ENCODE peak calls at places on chromosomes 2 and 18, in four cellular contexts. One of them, this sample, is unnamed.
A peak's percentile ranks its signal among the peaks of the same experiment; 100 is the strongest.

GRCh38 chr2:111202266-111203040 is 81.7 kb downstream of the BCL2L11 start:
- DNase-seq in GM12878: no peak
- DNase-seq in transverse colon: no peak
- DNase-seq in HepG2: no peak
- DNase-seq in this sample: no peak

GRCh38 chr2:139742216-139743172 is 962.3 kb upstream of the NXPH2 start:
- DNase-seq in GM12878: no peak
- DNase-seq in transverse colon: no peak
- DNase-seq in HepG2: no peak
- DNase-seq in this sample: no peak

GRCh38 chr2:168697668-168698121 is 104.7 kb upstream of the NOSTRIN start:
- DNase-seq in GM12878: no peak
- DNase-seq in transverse colon: peak; percentile 72
- DNase-seq in HepG2: no peak
- DNase-seq in this sample: no peak

GRCh38 chr2:113126845-113127645 is at the start of gene IL1RN:
- DNase-seq in GM12878: no peak
- DNase-seq in transverse colon: no peak
- DNase-seq in HepG2: peak; percentile 97
- DNase-seq in this sample: no peak

GRCh38 chr2:9285385-9285784 is 78.8 kb downstream of the ASAP2 start:
- DNase-seq in GM12878: no peak
- DNase-seq in transverse colon: no peak
- DNase-seq in HepG2: no peak
- DNase-seq in this sample: no peak

GRCh38 chr2:217710218-217710565 is 292.6 kb downstream of the TNS1 start:
- DNase-seq in GM12878: no peak
- DNase-seq in transverse colon: no peak
- DNase-seq in HepG2: no peak
- DNase-seq in this sample: no peak

GRCh38 chr2:40101076-40101688 is 322.1 kb upstream of the THUMPD2 start:
- DNase-seq in GM12878: no peak
- DNase-seq in transverse colon: no peak
- DNase-seq in HepG2: no peak
- DNase-seq in this sample: no peak

GRCh38 chr2:60957643-60958042 is 59.9 kb upstream of the PEX13 start:
- DNase-seq in GM12878: no peak
- DNase-seq in transverse colon: peak; percentile 78
- DNase-seq in HepG2: no peak
- DNase-seq in this sample: no peak

GRCh38 chr18:61681065-61681464 is 211.7 kb downstream of the RNF152 start:
- DNase-seq in GM12878: no peak
- DNase-seq in transverse colon: no peak
- DNase-seq in HepG2: no peak
- DNase-seq in this sample: no peak

GRCh38 chr2:37625781-37626548 is 45.5 kb downstream of the CDC42EP3 start:
- DNase-seq in GM12878: peak; percentile 82
- DNase-seq in transverse colon: peak; percentile 45
- DNase-seq in HepG2: no peak
- DNase-seq in this sample: no peak

GRCh38 chr18:59264136-59264571 is 9.1 kb downstream of the RAX start:
- DNase-seq in GM12878: no peak
- DNase-seq in transverse colon: no peak
- DNase-seq in HepG2: no peak
- DNase-seq in this sample: no peak

GRCh38 chr18:50161806-50162205 is 33.1 kb downstream of the MYO5B start:
- DNase-seq in GM12878: no peak
- DNase-seq in transverse colon: peak; percentile 26
- DNase-seq in HepG2: no peak
- DNase-seq in this sample: no peak

GRCh38 chr2:150486539-150487484 is 655 bp downstream of the RND3 start:
- DNase-seq in GM12878: no peak
- DNase-seq in transverse colon: peak; percentile 54
- DNase-seq in HepG2: no peak
- DNase-seq in this sample: peak; percentile 51

GRCh38 chr2:72934683-72935610 is 17.6 kb downstream of the EMX1 start:
- DNase-seq in GM12878: no peak
- DNase-seq in transverse colon: peak; percentile 43
- DNase-seq in HepG2: peak; percentile 73
- DNase-seq in this sample: no peak

GRCh38 chr2:190202604-190203003 is 117.0 kb downstream of the HIBCH start:
- DNase-seq in GM12878: no peak
- DNase-seq in transverse colon: no peak
- DNase-seq in HepG2: peak; percentile 20
- DNase-seq in this sample: no peak

GRCh38 chr2:161873689-161874088 is 200.3 kb downstream of the DPP4 start:
- DNase-seq in GM12878: no peak
- DNase-seq in transverse colon: no peak
- DNase-seq in HepG2: no peak
- DNase-seq in this sample: no peak

GRCh38 chr18:60500960-60501359 is 128.4 kb upstream of the MC4R start:
- DNase-seq in GM12878: no peak
- DNase-seq in transverse colon: no peak
- DNase-seq in HepG2: no peak
- DNase-seq in this sample: no peak

GRCh38 chr2:230714122-230714453 is 1.4 kb downstream of the CAB39 start:
- DNase-seq in GM12878: no peak
- DNase-seq in transverse colon: peak; percentile 20
- DNase-seq in HepG2: peak; percentile 72
- DNase-seq in this sample: no peak

GRCh38 chr18:80179857-80180558 is 67.3 kb downstream of the PARD6G start:
- DNase-seq in GM12878: no peak
- DNase-seq in transverse colon: peak; percentile 14
- DNase-seq in HepG2: no peak
- DNase-seq in this sample: peak; percentile 23

GRCh38 chr2:205763708-205764501 is 81.6 kb downstream of the NRP2 start:
- DNase-seq in GM12878: no peak
- DNase-seq in transverse colon: peak; percentile 72
- DNase-seq in HepG2: no peak
- DNase-seq in this sample: no peak

GRCh38 chr2:194610297-194610696 is 1046.7 kb upstream of the SLC39A10 start:
- DNase-seq in GM12878: no peak
- DNase-seq in transverse colon: no peak
- DNase-seq in HepG2: no peak
- DNase-seq in this sample: no peak

GRCh38 chr2:101431486-101431885 is 43.4 kb downstream of the RFX8 start:
- DNase-seq in GM12878: no peak
- DNase-seq in transverse colon: no peak
- DNase-seq in HepG2: no peak
- DNase-seq in this sample: no peak

GRCh38 chr2:63399171-63399570 is 189.1 kb downstream of the WDPCP start:
- DNase-seq in GM12878: no peak
- DNase-seq in transverse colon: no peak
- DNase-seq in HepG2: no peak
- DNase-seq in this sample: no peak

GRCh38 chr2:3483986-3484960 is 35.1 kb downstream of the ADI1 start:
- DNase-seq in GM12878: no peak
- DNase-seq in transverse colon: no peak
- DNase-seq in HepG2: no peak
- DNase-seq in this sample: no peak

GRCh38 chr2:225893151-225893550 is 493.6 kb downstream of the NYAP2 start:
- DNase-seq in GM12878: no peak
- DNase-seq in transverse colon: no peak
- DNase-seq in HepG2: peak; percentile 18
- DNase-seq in this sample: no peak

GRCh38 chr2:107712857-107713256 is 113.8 kb upstream of the RGPD4 start:
- DNase-seq in GM12878: no peak
- DNase-seq in transverse colon: no peak
- DNase-seq in HepG2: no peak
- DNase-seq in this sample: no peak

GRCh38 chr2:152396763-152397162 is 61.8 kb downstream of the FMNL2 start:
- DNase-seq in GM12878: no peak
- DNase-seq in transverse colon: no peak
- DNase-seq in HepG2: no peak
- DNase-seq in this sample: no peak

GRCh38 chr2:119028327-119029174 is 86.6 kb downstream of the MARCO start:
- DNase-seq in GM12878: no peak
- DNase-seq in transverse colon: peak; percentile 18
- DNase-seq in HepG2: peak; percentile 45
- DNase-seq in this sample: peak; percentile 24

GRCh38 chr2:57677296-57677695 is 369.3 kb upstream of the VRK2 start:
- DNase-seq in GM12878: no peak
- DNase-seq in transverse colon: no peak
- DNase-seq in HepG2: no peak
- DNase-seq in this sample: no peak

GRCh38 chr2:39597309-39597708 is 68.4 kb upstream of the TMEM178A start:
- DNase-seq in GM12878: no peak
- DNase-seq in transverse colon: no peak
- DNase-seq in HepG2: no peak
- DNase-seq in this sample: no peak

GRCh38 chr2:86039178-86039962 is 66.3 kb downstream of the POLR1A start:
- DNase-seq in GM12878: no peak
- DNase-seq in transverse colon: no peak
- DNase-seq in HepG2: no peak
- DNase-seq in this sample: no peak

GRCh38 chr2:102080451-102081054 is 62.0 kb upstream of the IL1R1 start:
- DNase-seq in GM12878: no peak
- DNase-seq in transverse colon: no peak
- DNase-seq in HepG2: no peak
- DNase-seq in this sample: no peak

GRCh38 chr2:19577668-19578067 is 219.2 kb upstream of the OSR1 start:
- DNase-seq in GM12878: no peak
- DNase-seq in transverse colon: no peak
- DNase-seq in HepG2: no peak
- DNase-seq in this sample: no peak

GRCh38 chr2:230202430-230203109 is 17.2 kb downstream of the SP110 start:
- DNase-seq in GM12878: peak; percentile 60
- DNase-seq in transverse colon: no peak
- DNase-seq in HepG2: no peak
- DNase-seq in this sample: no peak

GRCh38 chr2:42792087-42792582 is 248 bp downstream of the HAAO start:
- DNase-seq in GM12878: no peak
- DNase-seq in transverse colon: no peak
- DNase-seq in HepG2: no peak
- DNase-seq in this sample: peak; percentile 21

GRCh38 chr2:42793314-42794270 is 1.2 kb upstream of the HAAO start:
- DNase-seq in GM12878: no peak
- DNase-seq in transverse colon: no peak
- DNase-seq in HepG2: no peak
- DNase-seq in this sample: peak; percentile 22

GRCh38 chr2:42791606-42792005 is 777 bp downstream of the HAAO start:
- DNase-seq in GM12878: no peak
- DNase-seq in transverse colon: no peak
- DNase-seq in HepG2: no peak
- DNase-seq in this sample: no peak

GRCh38 chr2:42794271-42795046 is 2.1 kb upstream of the HAAO start:
- DNase-seq in GM12878: no peak
- DNase-seq in transverse colon: peak; percentile 34
- DNase-seq in HepG2: peak; percentile 86
- DNase-seq in this sample: no peak

DNA sequence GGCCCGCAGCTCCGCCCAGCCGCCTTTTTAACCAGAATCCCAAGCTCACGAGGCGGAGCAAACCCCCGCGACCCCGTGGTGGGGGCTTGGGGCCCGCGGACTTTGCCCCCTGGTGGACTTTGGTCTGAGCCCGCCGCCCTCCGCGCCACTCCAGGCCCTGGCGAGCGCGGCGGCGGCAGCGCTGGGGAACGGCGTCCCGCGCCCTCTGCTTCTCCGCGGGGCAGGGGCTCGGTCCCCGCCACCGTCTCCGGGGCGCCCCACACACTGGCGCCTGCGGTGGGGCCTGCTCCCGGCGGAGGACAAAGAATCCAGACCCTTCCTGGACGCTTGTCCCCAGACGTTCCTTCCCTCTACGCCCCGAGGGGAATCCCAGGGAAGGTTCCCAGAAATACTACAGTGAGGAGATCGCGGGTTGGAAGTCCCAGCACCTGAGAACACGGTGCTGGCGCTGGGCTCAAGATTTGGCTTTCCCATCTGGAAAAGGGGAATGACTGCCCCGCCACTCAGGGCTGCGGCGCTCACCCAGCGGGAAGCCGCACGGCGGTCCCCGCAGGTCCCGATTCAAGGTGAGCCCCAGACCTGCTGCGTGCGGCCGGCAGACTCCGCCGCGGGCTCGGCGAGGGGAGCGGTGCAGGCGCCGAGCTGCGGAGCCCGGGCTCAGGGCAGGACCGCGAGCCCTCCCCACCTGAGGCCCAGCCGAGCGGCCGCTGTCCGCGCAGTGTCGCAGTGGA is at the start of gene HAAO:
- DNase-seq in GM12878: no peak
- DNase-seq in transverse colon: peak; percentile 51
- DNase-seq in HepG2: peak; percentile 91
- DNase-seq in this sample: no peak
- H3K27ac ChIP-seq in GM12878: peak within 1 kb of the TSS; percentile 99
- H3K27ac ChIP-seq in transverse colon: peak within 1 kb of the TSS; percentile 88
- H3K27ac ChIP-seq in HepG2: peak within 1 kb of the TSS; percentile 95
- H3K27ac ChIP-seq in this sample: peak within 1 kb of the TSS; percentile 95

GRCh38 chr2:127088706-127089105 is 18.2 kb downstream of the BIN1 start:
- DNase-seq in GM12878: no peak
- DNase-seq in transverse colon: no peak
- DNase-seq in HepG2: no peak
- DNase-seq in this sample: no peak

GRCh38 chr2:127089466-127090235 is 17.3 kb downstream of the BIN1 start:
- DNase-seq in GM12878: no peak
- DNase-seq in transverse colon: no peak
- DNase-seq in HepG2: no peak
- DNase-seq in this sample: no peak

GRCh38 chr2:127091886-127092285 is 15.1 kb downstream of the BIN1 start:
- DNase-seq in GM12878: no peak
- DNase-seq in transverse colon: no peak
- DNase-seq in HepG2: no peak
- DNase-seq in this sample: no peak

GRCh38 chr2:127091148-127091547 is 15.8 kb downstream of the BIN1 start:
- DNase-seq in GM12878: no peak
- DNase-seq in transverse colon: no peak
- DNase-seq in HepG2: no peak
- DNase-seq in this sample: no peak

GRCh38 chr2:127090281-127091128 is 16.4 kb downstream of the BIN1 start:
- DNase-seq in GM12878: no peak
- DNase-seq in transverse colon: no peak
- DNase-seq in HepG2: no peak
- DNase-seq in this sample: no peak
- H3K4me1 ChIP-seq in GM12878: peaks cover 24% of the 10 kb centered on the region
- H3K4me1 ChIP-seq in transverse colon: peaks cover 23% of the 10 kb centered on the region
- H3K4me1 ChIP-seq in HepG2: no peaks in the 10 kb centered on the region
- H3K4me1 ChIP-seq in this sample: peaks cover 15% of the 10 kb centered on the region

GRCh38 chr2:7292154-7292553 is 374.9 kb downstream of the RNF144A start:
- DNase-seq in GM12878: no peak
- DNase-seq in transverse colon: no peak
- DNase-seq in HepG2: no peak
- DNase-seq in this sample: no peak

GRCh38 chr2:7286120-7286519 is 368.9 kb downstream of the RNF144A start:
- DNase-seq in GM12878: no peak
- DNase-seq in transverse colon: no peak
- DNase-seq in HepG2: no peak
- DNase-seq in this sample: no peak

GRCh38 chr2:7289697-7290096 is 372.5 kb downstream of the RNF144A start:
- DNase-seq in GM12878: no peak
- DNase-seq in transverse colon: no peak
- DNase-seq in HepG2: no peak
- DNase-seq in this sample: no peak

GRCh38 chr2:7288484-7288883 is 371.3 kb downstream of the RNF144A start:
- DNase-seq in GM12878: no peak
- DNase-seq in transverse colon: no peak
- DNase-seq in HepG2: no peak
- DNase-seq in this sample: no peak
- H3K9me3 ChIP-seq in GM12878: no peaks in the 10 kb centered on the region
- H3K9me3 ChIP-seq in transverse colon: no peaks in the 10 kb centered on the region
- H3K9me3 ChIP-seq in HepG2: no peaks in the 10 kb centered on the region
- H3K9me3 ChIP-seq in this sample: no peaks in the 10 kb centered on the region

GRCh38 chr2:27736890-27737204 is 34.7 kb upstream of the MRPL33 start:
- DNase-seq in GM12878: no peak
- DNase-seq in transverse colon: no peak
- DNase-seq in HepG2: no peak
- DNase-seq in this sample: no peak
- H3K27ac ChIP-seq in GM12878: no peak overlapping the region
- H3K27ac ChIP-seq in transverse colon: no peak overlapping the region
- H3K27ac ChIP-seq in HepG2: no peak overlapping the region
- H3K27ac ChIP-seq in this sample: no peak overlapping the region